ENCODE peak calls at places on chromosomes 12 and 14, in four cellular contexts. One of them, this sample, is unnamed.

GRCh38 chr14:77141592-77142288 is at the start of gene ZDHHC22:
- DNase-seq in kidney tubule cell: no peak
- DNase-seq in T-cell: no peak
- DNase-seq in T-helper 2 cell: no peak
- DNase-seq in this sample: peak

GRCh38 chr12:95205685-95206084 is 11.6 kb downstream of the FGD6 start:
- DNase-seq in T-helper 2 cell: no peak
- DNase-seq in T-cell: no peak
- DNase-seq in kidney tubule cell: peak
- DNase-seq in this sample: peak

GRCh38 chr12:57523706-57524614 is 1.3 kb downstream of the MBD6 start:
- DNase-seq in kidney tubule cell: no peak
- DNase-seq in T-helper 2 cell: no peak
- DNase-seq in T-cell: no peak
- DNase-seq in this sample: no peak

GRCh38 chr12:54019111-54019811 is 9.0 kb upstream of the HOXC6 start:
- DNase-seq in kidney tubule cell: peak
- DNase-seq in T-helper 2 cell: no peak
- DNase-seq in T-cell: no peak
- DNase-seq in this sample: no peak

GRCh38 chr12:132376464-132376830 is 47.1 kb upstream of the GALNT9 start:
- DNase-seq in kidney tubule cell: no peak
- DNase-seq in T-helper 2 cell: no peak
- DNase-seq in T-cell: no peak
- DNase-seq in this sample: no peak

GRCh38 chr14:33839193-33840076 is 111.4 kb downstream of the EGLN3 start:
- DNase-seq in T-helper 2 cell: peak
- DNase-seq in kidney tubule cell: peak
- DNase-seq in T-cell: peak
- DNase-seq in this sample: peak

GRCh38 chr12:126926023-126926600 is 1340.9 kb upstream of the TMEM132C start:
- DNase-seq in kidney tubule cell: no peak
- DNase-seq in T-helper 2 cell: no peak
- DNase-seq in T-cell: no peak
- DNase-seq in this sample: peak

GRCh38 chr12:46663297-46663696 is 162.5 kb downstream of the SLC38A4 start:
- DNase-seq in T-cell: no peak
- DNase-seq in kidney tubule cell: no peak
- DNase-seq in T-helper 2 cell: no peak
- DNase-seq in this sample: no peak

GRCh38 chr14:92726135-92726932 is 22.1 kb downstream of the LGMN start:
- DNase-seq in T-helper 2 cell: no peak
- DNase-seq in T-cell: no peak
- DNase-seq in kidney tubule cell: peak
- DNase-seq in this sample: peak

GRCh38 chr14:58026967-58027366 is 125.0 kb downstream of the ARMH4 start:
- DNase-seq in kidney tubule cell: peak
- DNase-seq in T-cell: no peak
- DNase-seq in T-helper 2 cell: no peak
- DNase-seq in this sample: no peak

GRCh38 chr12:91811481-91812287 is 334.0 kb downstream of the BTG1 start:
- DNase-seq in kidney tubule cell: peak
- DNase-seq in T-helper 2 cell: peak
- DNase-seq in T-cell: peak
- DNase-seq in this sample: peak

GRCh38 chr12:98127336-98127679 is 388.1 kb upstream of the TMPO start:
- DNase-seq in kidney tubule cell: no peak
- DNase-seq in T-helper 2 cell: no peak
- DNase-seq in T-cell: no peak
- DNase-seq in this sample: no peak

GRCh38 chr12:19411234-19412221 is 27.8 kb upstream of the AEBP2 start:
- DNase-seq in T-helper 2 cell: no peak
- DNase-seq in kidney tubule cell: no peak
- DNase-seq in T-cell: no peak
- DNase-seq in this sample: no peak

GRCh38 chr14:52069617-52070431 is 965 bp upstream of the NID2 start:
- DNase-seq in T-cell: no peak
- DNase-seq in T-helper 2 cell: no peak
- DNase-seq in kidney tubule cell: no peak
- DNase-seq in this sample: no peak

GRCh38 chr12:110766311-110767154 is 23.8 kb upstream of the PPP1CC start:
- DNase-seq in T-helper 2 cell: no peak
- DNase-seq in kidney tubule cell: no peak
- DNase-seq in T-cell: no peak
- DNase-seq in this sample: no peak

GRCh38 chr14:105852378-105853088 is 326.1 kb downstream of the TMEM121 start:
- DNase-seq in T-cell: no peak
- DNase-seq in T-helper 2 cell: no peak
- DNase-seq in kidney tubule cell: no peak
- DNase-seq in this sample: no peak

GRCh38 chr14:19851365-19851764 is 23.6 kb upstream of the OR4K2 start:
- DNase-seq in kidney tubule cell: peak
- DNase-seq in T-helper 2 cell: no peak
- DNase-seq in T-cell: no peak
- DNase-seq in this sample: no peak

GRCh38 chr14:69860221-69860620 is 19.0 kb upstream of the SMOC1 start:
- DNase-seq in T-cell: no peak
- DNase-seq in kidney tubule cell: no peak
- DNase-seq in T-helper 2 cell: no peak
- DNase-seq in this sample: no peak

GRCh38 chr12:123966596-123966995 is 6.0 kb downstream of the CCDC92 start:
- DNase-seq in T-cell: no peak
- DNase-seq in kidney tubule cell: peak
- DNase-seq in T-helper 2 cell: no peak
- DNase-seq in this sample: no peak

GRCh38 chr14:35394326-35394725 is 10.2 kb downstream of the NFKBIA start:
- DNase-seq in T-helper 2 cell: no peak
- DNase-seq in kidney tubule cell: no peak
- DNase-seq in T-cell: no peak
- DNase-seq in this sample: no peak